ENCODE peak calls at places on chromosomes 1 and 21, in eight cellular contexts. X is aorta; Z is CD8-positive, alpha-beta memory T cell; M is stimulated activated CD4-positive, alpha-beta T cell treated with anti-CD3 and anti-CD28 coated beads, Interleukin-15, amount 100 ng/mL, for 1 hour; O is activated gamma-delta T cell treated with Interleukin-2 at 50 U/mL for 16 hours; G is amniotic stem cell; V is DMS79 treated with DMSO at 0.1 percent for 48 hours; N is substantia nigra. I is an unnamed sample.

GRCh38 chr1:10724052-10724494 is 72.4 kb downstream of the CASZ1 start:
- DNase-seq in X (peak), Z (no peak), M (no peak), O (no peak), G (no peak), V (peak), N (no peak), I (peak)

GRCh38 chr1:156414440-156415064 is 45.5 kb downstream of the RHBG start:
- DNase-seq in X (no peak), Z (no peak), M (no peak), O (no peak), G (no peak), V (no peak), N (no peak), I (no peak)

GRCh38 chr1:20681999-20682398 is 20.8 kb upstream of the DDOST start:
- DNase-seq in X (no peak), Z (no peak), M (no peak), O (no peak), G (no peak), V (no peak), N (no peak), I (no peak)

GRCh38 chr1:40090652-40091355 is 6.2 kb downstream of the PPT1 start:
- DNase-seq in X (no peak), Z (no peak), M (no peak), O (no peak), G (no peak), V (no peak), N (no peak), I (no peak)

GRCh38 chr1:116817582-116818064 is 63.4 kb downstream of the CD2 start:
- DNase-seq in X (no peak), Z (peak), M (peak), O (peak), G (no peak), V (no peak), N (no peak), I (peak)

GRCh38 chr1:55517036-55517435 is 301.9 kb upstream of the USP24 start:
- DNase-seq in X (no peak), Z (no peak), M (no peak), O (no peak), G (no peak), V (no peak), N (no peak), I (no peak)

GRCh38 chr1:9996624-9997582 is at the start of gene RBP7:
- DNase-seq in X (peak), Z (no peak), M (no peak), O (peak), G (no peak), V (peak), N (no peak), I (no peak)

GRCh38 chr1:111127923-111128643 is 11.8 kb downstream of the DRAM2 start:
- DNase-seq in X (no peak), Z (no peak), M (no peak), O (no peak), G (no peak), V (no peak), N (no peak), I (no peak)

GRCh38 chr1:3687509-3687908 is 35.2 kb downstream of the TP73 start:
- DNase-seq in X (no peak), Z (no peak), M (no peak), O (no peak), G (no peak), V (no peak), N (no peak), I (no peak)

GRCh38 chr1:53294557-53294956 is 33.3 kb downstream of the LRP8 start:
- DNase-seq in X (no peak), Z (peak), M (peak), O (peak), G (no peak), V (no peak), N (no peak), I (no peak)

GRCh38 chr1:212485895-212486590 is 53.3 kb downstream of the NENF start:
- DNase-seq in X (peak), Z (no peak), M (no peak), O (no peak), G (peak), V (peak), N (no peak), I (peak)

GRCh38 chr1:196651637-196652215 is at the start of gene CFH:
- DNase-seq in X (no peak), Z (no peak), M (no peak), O (no peak), G (peak), V (no peak), N (no peak), I (peak)

GRCh38 chr21:17446737-17447136 is 66.1 kb upstream of the CXADR start:
- DNase-seq in X (no peak), Z (no peak), M (no peak), O (no peak), G (no peak), V (no peak), N (no peak), I (no peak)

GRCh38 chr1:218459878-218460277 is 114.7 kb downstream of the TGFB2 start:
- DNase-seq in X (no peak), Z (no peak), M (no peak), O (no peak), G (peak), V (no peak), N (no peak), I (peak)

GRCh38 chr1:151309851-151310323 is 17.3 kb downstream of the PI4KB start:
- DNase-seq in X (no peak), Z (no peak), M (no peak), O (no peak), G (no peak), V (no peak), N (no peak), I (no peak)

GRCh38 chr1:155954645-155955044 is 13.2 kb downstream of the RXFP4 start:
- DNase-seq in X (no peak), Z (no peak), M (no peak), O (no peak), G (no peak), V (no peak), N (no peak), I (no peak)

GRCh38 chr1:4071675-4072074 is 171.6 kb upstream of the C1orf174 start:
- DNase-seq in X (peak), Z (no peak), M (no peak), O (no peak), G (no peak), V (peak), N (no peak), I (no peak)

GRCh38 chr21:45341779-45342178 is 54.1 kb upstream of the POFUT2 start:
- DNase-seq in X (no peak), Z (no peak), M (no peak), O (no peak), G (no peak), V (peak), N (no peak), I (no peak)